ENCODE peak calls at places on chromosome 12, in four cellular contexts. One of them, this sample, is unnamed.

GRCh38 chr12:70609739-70610491 is 27.3 kb downstream of the PTPRB start:
- DNase-seq in HepG2: no peak
- DNase-seq in K562: peak
- DNase-seq in H1: peak
- DNase-seq in this sample: no peak

GRCh38 chr12:98653866-98654493 is 8.9 kb downstream of the APAF1 start:
- DNase-seq in H1: no peak
- DNase-seq in HepG2: peak
- DNase-seq in K562: peak
- DNase-seq in this sample: no peak

GRCh38 chr12:106226884-106227640 is 20.8 kb downstream of the CKAP4 start:
- DNase-seq in HepG2: peak
- DNase-seq in K562: peak
- DNase-seq in H1: no peak
- DNase-seq in this sample: no peak

GRCh38 chr12:15208871-15209656 is 12.2 kb downstream of the RERG start:
- DNase-seq in HepG2: no peak
- DNase-seq in H1: no peak
- DNase-seq in K562: no peak
- DNase-seq in this sample: no peak

GRCh38 chr12:69512820-69513219 is 42.6 kb downstream of the FRS2 start:
- DNase-seq in HepG2: no peak
- DNase-seq in H1: no peak
- DNase-seq in K562: no peak
- DNase-seq in this sample: no peak

GRCh38 chr12:27779416-27779815 is 617 bp upstream of the KLHL42 start:
- DNase-seq in H1: no peak
- DNase-seq in HepG2: peak
- DNase-seq in K562: no peak
- DNase-seq in this sample: no peak

GRCh38 chr12:87253157-87253556 is 776.0 kb downstream of the C12orf50 start:
- DNase-seq in K562: no peak
- DNase-seq in HepG2: no peak
- DNase-seq in H1: no peak
- DNase-seq in this sample: no peak

GRCh38 chr12:76006028-76006916 is 25.3 kb downstream of the PHLDA1 start:
- DNase-seq in HepG2: no peak
- DNase-seq in H1: no peak
- DNase-seq in K562: no peak
- DNase-seq in this sample: no peak

GRCh38 chr12:5226581-5226980 is 182.9 kb downstream of the KCNA5 start:
- DNase-seq in HepG2: no peak
- DNase-seq in K562: no peak
- DNase-seq in H1: no peak
- DNase-seq in this sample: no peak

GRCh38 chr12:54032627-54033100 is at the start of gene HOXC5:
- DNase-seq in HepG2: peak
- DNase-seq in K562: peak
- DNase-seq in H1: peak
- DNase-seq in this sample: no peak
- H3K4me3 ChIP-seq in HepG2: no peak
- H3K4me3 ChIP-seq in K562: no peak
- H3K4me3 ChIP-seq in H1: no peak
- H3K4me3 ChIP-seq in this sample: peak

GRCh38 chr12:122293081-122293480 is 26.8 kb upstream of the VPS33A start:
- DNase-seq in H1: no peak
- DNase-seq in HepG2: no peak
- DNase-seq in K562: no peak
- DNase-seq in this sample: peak
- TF ChIP-seq ATF2 in H1: no peak
- TF ChIP-seq ATF2 in HepG2: no peak
- TF ChIP-seq ATF2 in K562: no peak
- TF ChIP-seq ATF2 in this sample: peak

GRCh38 chr12:112906712-112907414 is at the start of gene OAS1:
- DNase-seq in H1: no peak
- DNase-seq in K562: no peak
- DNase-seq in HepG2: peak
- DNase-seq in this sample: peak
- H3K4me3 ChIP-seq in H1: no peak
- H3K4me3 ChIP-seq in K562: no peak
- H3K4me3 ChIP-seq in HepG2: peak
- H3K4me3 ChIP-seq in this sample: peak

GRCh38 chr12:20194171-20194570 is 174.2 kb upstream of the PDE3A start:
- DNase-seq in K562: no peak
- DNase-seq in HepG2: no peak
- DNase-seq in H1: no peak
- DNase-seq in this sample: no peak

GRCh38 chr12:20189767-20190166 is 178.6 kb upstream of the PDE3A start:
- DNase-seq in H1: no peak
- DNase-seq in HepG2: no peak
- DNase-seq in K562: no peak
- DNase-seq in this sample: no peak

GRCh38 chr12:20183563-20183962 is 184.8 kb upstream of the PDE3A start:
- DNase-seq in K562: no peak
- DNase-seq in H1: no peak
- DNase-seq in HepG2: no peak
- DNase-seq in this sample: no peak

GRCh38 chr12:20184514-20184913 is 183.8 kb upstream of the PDE3A start:
- DNase-seq in K562: no peak
- DNase-seq in H1: no peak
- DNase-seq in HepG2: no peak
- DNase-seq in this sample: no peak

DNA sequence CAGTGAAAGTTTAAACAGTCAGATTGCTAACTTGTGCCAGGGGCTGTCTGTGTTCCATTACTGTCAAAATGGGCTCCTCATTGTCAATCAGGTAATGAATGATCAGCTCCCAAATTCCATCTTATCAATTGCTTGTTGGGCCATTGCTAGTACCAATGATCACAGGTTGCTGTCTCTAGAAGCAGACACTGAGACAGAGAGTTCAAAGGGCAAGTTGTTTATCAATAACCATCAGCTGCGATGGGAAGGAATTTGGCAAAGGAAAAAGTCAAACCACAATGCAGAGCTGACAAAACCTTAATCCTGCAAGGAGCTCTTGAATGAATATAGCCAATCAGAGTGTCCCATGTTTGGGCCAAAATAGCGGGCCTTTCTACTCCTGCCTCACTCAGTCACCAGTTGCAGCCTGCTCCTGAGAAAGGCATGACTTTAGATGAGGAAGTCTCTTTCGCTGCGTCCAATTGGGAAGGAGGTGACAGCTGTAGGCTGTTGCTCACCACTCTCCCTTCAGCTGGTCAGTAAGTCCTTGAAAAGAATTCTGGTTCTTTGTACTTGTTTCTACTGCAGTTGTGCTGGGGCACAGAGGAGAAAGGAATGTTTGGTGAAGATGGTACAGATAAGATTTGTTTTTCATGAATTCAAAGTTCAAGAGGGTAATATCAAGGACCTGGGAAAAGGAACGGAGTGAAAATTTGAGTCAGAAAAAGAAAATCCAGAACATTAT is 179.2 kb upstream of the PDE3A start:
- DNase-seq in HepG2: peak
- DNase-seq in K562: no peak
- DNase-seq in H1: no peak
- DNase-seq in this sample: no peak
- TF ChIP-seq ATF2 in HepG2: no peak
- TF ChIP-seq ATF2 in K562: no peak
- TF ChIP-seq ATF2 in H1: no peak
- TF ChIP-seq ATF2 in this sample: no peak

DNA sequence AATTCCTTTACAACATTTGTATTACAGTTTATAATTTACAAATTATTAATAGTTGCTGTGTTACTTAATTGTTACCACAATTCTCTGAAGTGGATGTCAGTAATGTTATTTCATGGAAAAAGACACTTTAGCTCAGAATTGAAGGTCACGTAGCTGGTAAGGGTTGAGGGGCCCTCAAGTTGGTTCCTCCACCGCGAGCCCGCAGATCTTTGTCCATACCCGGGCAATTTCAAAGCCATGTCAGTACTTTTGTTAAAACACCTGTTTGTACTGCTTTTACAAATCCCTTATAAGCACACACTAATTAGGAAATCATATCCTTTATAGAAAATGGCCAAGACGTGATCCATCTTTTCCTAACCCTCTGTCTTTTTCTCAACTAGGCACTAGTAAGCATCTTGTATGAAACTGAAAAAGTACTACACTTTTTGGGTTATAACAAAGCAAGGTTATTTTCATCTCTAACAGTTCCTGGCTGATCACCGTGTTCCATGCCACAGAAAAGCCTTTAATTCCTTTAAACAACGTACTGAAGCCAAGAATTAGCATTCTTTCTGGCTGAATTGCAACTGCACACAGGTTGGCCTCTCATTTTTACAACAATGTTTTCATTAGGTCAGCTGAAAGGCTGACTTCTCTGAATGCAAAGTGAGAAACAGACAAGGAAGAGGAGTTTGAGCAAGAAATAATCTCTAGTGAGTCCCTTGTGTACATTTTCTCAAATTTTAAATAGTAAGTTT is 76.1 kb downstream of the CNTN1 start:
- DNase-seq in K562: no peak
- DNase-seq in HepG2: no peak
- DNase-seq in H1: no peak
- DNase-seq in this sample: no peak
- H3K4me3 ChIP-seq in K562: no peak
- H3K4me3 ChIP-seq in HepG2: no peak
- H3K4me3 ChIP-seq in H1: no peak
- H3K4me3 ChIP-seq in this sample: no peak

DNA sequence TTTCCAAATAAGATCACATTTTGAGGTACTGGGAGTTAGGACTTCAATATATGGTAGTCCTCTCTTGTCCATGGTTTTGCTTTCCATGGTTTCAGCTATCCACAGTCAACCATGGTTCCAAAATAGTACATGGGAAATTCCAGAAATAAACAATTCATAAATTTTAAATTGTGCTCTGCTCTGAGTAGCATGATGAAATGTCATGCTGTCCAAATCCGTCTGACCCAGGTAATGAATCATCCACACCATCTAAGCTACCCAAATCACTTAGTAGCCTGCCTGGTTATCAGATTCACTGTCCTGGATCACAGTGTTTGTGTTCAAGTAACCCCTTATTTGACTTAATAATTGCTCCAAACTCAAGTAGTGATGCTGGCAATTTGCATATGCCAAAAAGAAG is 197.9 kb downstream of the TMTC3 start:
- DNase-seq in H1: no peak
- DNase-seq in K562: no peak
- DNase-seq in HepG2: no peak
- DNase-seq in this sample: no peak
- TF ChIP-seq ATF2 in H1: no peak
- TF ChIP-seq ATF2 in K562: no peak
- TF ChIP-seq ATF2 in HepG2: no peak
- TF ChIP-seq ATF2 in this sample: no peak

GRCh38 chr12:110005319-110005973 is 6.2 kb downstream of the ANKRD13A start:
- DNase-seq in K562: no peak
- DNase-seq in HepG2: no peak
- DNase-seq in H1: no peak
- DNase-seq in this sample: no peak
- H3K4me3 ChIP-seq in K562: no peak
- H3K4me3 ChIP-seq in HepG2: no peak
- H3K4me3 ChIP-seq in H1: no peak
- H3K4me3 ChIP-seq in this sample: peak

GRCh38 chr12:122467983-122468382 is 32.7 kb downstream of the ZCCHC8 start:
- DNase-seq in HepG2: no peak
- DNase-seq in K562: no peak
- DNase-seq in H1: no peak
- DNase-seq in this sample: no peak

GRCh38 chr12:122474324-122474716 is 26.4 kb downstream of the ZCCHC8 start:
- DNase-seq in H1: no peak
- DNase-seq in K562: no peak
- DNase-seq in HepG2: no peak
- DNase-seq in this sample: no peak

GRCh38 chr12:122471324-122472226 is 29.2 kb downstream of the ZCCHC8 start:
- DNase-seq in K562: peak
- DNase-seq in HepG2: peak
- DNase-seq in H1: no peak
- DNase-seq in this sample: no peak

GRCh38 chr12:122473543-122474323 is 27.0 kb downstream of the ZCCHC8 start:
- DNase-seq in K562: peak
- DNase-seq in HepG2: no peak
- DNase-seq in H1: no peak
- DNase-seq in this sample: peak
- TF ChIP-seq ATF2 in K562: no peak
- TF ChIP-seq ATF2 in HepG2: no peak
- TF ChIP-seq ATF2 in H1: no peak
- TF ChIP-seq ATF2 in this sample: no peak

This sample was measured in GM12878.